ENCODE peak calls at places on chromosomes 4 and X, in seven cellular contexts. V is Caki2; G is kidney tubule cell; M is SJSA1; I is activated T-cell treated with anti-CD3 and anti-CD28 coated beads for 1 hour; J is stimulated activated CD4-positive, alpha-beta T cell treated with anti-CD3 and anti-CD28 coated beads, Interleukin-12 subunit alpha, Interleukin-12 subunit beta, amount 100 ng/mL, for 4 hours; Y is GM03348. L is an unnamed sample.

GRCh38 chrX:130716822-130717405 is 186.1 kb downstream of the ENOX2 start:
- DNase-seq in I (no peak), G (peak; percentile 54), V (no peak), M (no peak), J (no peak), Y (no peak), L (no peak)

GRCh38 chrX:20029728-20030127 is 38.9 kb upstream of the BCLAF3 start:
- DNase-seq in M (no peak), V (peak; percentile 14), G (peak; percentile 75), J (no peak), I (no peak), Y (no peak), L (no peak)

GRCh38 chr4:189117426-189117825 is 823.2 kb upstream of the FRG1 start:
- DNase-seq in Y (peak; percentile 11), I (no peak), V (no peak), J (no peak), G (peak; percentile 4), M (no peak), L (peak; percentile 14)

GRCh38 chr4:81688085-81688484 is 216.4 kb upstream of the RASGEF1B start:
- DNase-seq in J (no peak), M (no peak), V (no peak), I (no peak), G (peak; percentile 48), Y (no peak), L (no peak)

GRCh38 chr4:123248260-123248659 is 148.3 kb upstream of the SPRY1 start:
- DNase-seq in M (no peak), V (no peak), G (no peak), I (no peak), J (no peak), Y (peak; percentile 29), L (no peak)

GRCh38 chr4:164779811-164780216 is 25.9 kb downstream of the SMIM31 start:
- DNase-seq in Y (peak; percentile 66), J (no peak), G (peak; percentile 54), V (peak; percentile 27), I (no peak), M (peak; percentile 92), L (peak; percentile 68)

GRCh38 chrX:92232182-92232581 is 453.0 kb downstream of the PCDH11X start:
- DNase-seq in M (no peak), I (no peak), V (no peak), Y (no peak), G (peak; percentile 2), J (no peak), L (peak; percentile 30)

GRCh38 chr4:38734886-38735285 is 47.9 kb downstream of the TLR10 start:
- DNase-seq in V (no peak), M (no peak), I (no peak), J (no peak), G (no peak), Y (no peak), L (no peak)

GRCh38 chrX:101803451-101803850 is 128.4 kb downstream of the ZMAT1 start:
- DNase-seq in G (peak; percentile 7), M (no peak), J (no peak), Y (peak; percentile 7), I (no peak), V (peak; percentile 3), L (peak; percentile 4)

GRCh38 chr4:24884925-24885324 is 27.9 kb downstream of the CCDC149 start:
- DNase-seq in Y (no peak), M (no peak), G (no peak), I (no peak), V (no peak), J (no peak), L (no peak)

GRCh38 chr4:1402021-1402515 is 4.2 kb downstream of the NKX1-1 start:
- DNase-seq in V (no peak), M (no peak), G (no peak), Y (no peak), I (no peak), J (no peak), L (no peak)

GRCh38 chr4:17097369-17097768 is 198.9 kb upstream of the LDB2 start:
- DNase-seq in V (no peak), J (no peak), M (no peak), Y (no peak), G (no peak), I (no peak), L (no peak)

GRCh38 chr4:113684534-113685091 is 76.9 kb downstream of the CAMK2D start:
- DNase-seq in I (no peak), G (peak; percentile 33), V (peak; percentile 51), Y (peak; percentile 48), M (peak; percentile 55), J (no peak), L (peak; percentile 19)

GRCh38 chr4:168796362-168797106 is 213.5 kb downstream of the CBR4 start:
- DNase-seq in V (peak; percentile 94), J (no peak), I (no peak), G (peak; percentile 93), M (peak; percentile 78), Y (peak; percentile 41), L (no peak)

L was measured in neural progenitor cell.